ENCODE peak calls at places on chromosomes 5 and 9, in five cellular contexts. S is GM23338, Q is psoas muscle, W is MM.1S, F is spleen. J is an unnamed sample. For H3K4me1, the result is how much of the 10 kb centered on the place peaks cover.

GRCh38 chr5:119356384-119357188 is 767 bp downstream of the TNFAIP8 start:
- DNase-seq in F (no peak), Q (no peak), W (no peak), S (no peak), J (no peak)

GRCh38 chr9:99351647-99352046 is 129.6 kb downstream of the SEC61B start:
- DNase-seq in S (peak), Q (no peak), F (no peak), W (no peak), J (no peak)

GRCh38 chr9:133782157-133783130 is 44.3 kb upstream of the SARDH start:
- DNase-seq in Q (peak), F (peak), S (peak), W (peak), J (peak)

GRCh38 chr9:36207016-36207415 is 16.3 kb downstream of the CLTA start:
- DNase-seq in W (no peak), F (no peak), Q (no peak), S (no peak), J (no peak)

GRCh38 chr9:30925635-30926034 is 1458.8 kb upstream of the ACO1 start:
- DNase-seq in S (no peak), F (no peak), W (peak), Q (no peak), J (no peak)

GRCh38 chr5:93789173-93790070 is 48.0 kb upstream of the POU5F2 start:
- DNase-seq in S (no peak), Q (no peak), F (no peak), W (no peak), J (no peak)

GRCh38 chr9:128091144-128091543 is 23.1 kb downstream of the SLC25A25 start:
- DNase-seq in S (peak), Q (peak), W (no peak), F (peak), J (peak)

GRCh38 chr5:138969323-138970013 is 94.3 kb upstream of the LRRTM2 start:
- DNase-seq in W (no peak), S (no peak), Q (no peak), F (peak), J (no peak)

GRCh38 chr5:143390941-143391340 is 12.5 kb downstream of the NR3C1 start:
- DNase-seq in Q (no peak), S (no peak), W (no peak), F (no peak), J (no peak)

GRCh38 chr5:135126688-135127603 is 92.9 kb upstream of the PITX1 start:
- DNase-seq in S (no peak), F (peak), Q (no peak), W (no peak), J (no peak)

GRCh38 chr5:60891667-60892066 is 47.6 kb upstream of the ELOVL7 start:
- DNase-seq in S (peak), W (no peak), Q (no peak), F (no peak), J (no peak)

GRCh38 chr5:175524211-175524610 is 45.9 kb downstream of the SFXN1 start:
- DNase-seq in F (no peak), S (no peak), W (no peak), Q (no peak), J (no peak)

GRCh38 chr9:2087500-2088313 is 72.6 kb downstream of the SMARCA2 start:
- DNase-seq in S (peak), W (peak), F (no peak), Q (no peak), J (no peak)

GRCh38 chr9:8287970-8288369 is 488.4 kb upstream of the DMAC1 start:
- DNase-seq in W (no peak), S (no peak), F (no peak), Q (no peak), J (no peak)

GRCh38 chr9:89314955-89315354 is 3.3 kb upstream of the SECISBP2 start:
- DNase-seq in Q (no peak), F (no peak), W (no peak), S (no peak), J (no peak)

GRCh38 chr9:89319015-89319905 is 960 bp downstream of the SECISBP2 start:
- DNase-seq in W (no peak), S (no peak), F (no peak), Q (no peak), J (no peak)

GRCh38 chr9:89315482-89315881 is 2.8 kb upstream of the SECISBP2 start:
- DNase-seq in F (no peak), W (no peak), Q (no peak), S (no peak), J (no peak)

GRCh38 chr9:89317282-89317681 is 1.0 kb upstream of the SECISBP2 start:
- DNase-seq in F (no peak), Q (no peak), W (no peak), S (peak), J (no peak)

GRCh38 chr9:89318123-89319014 is at the start of gene SECISBP2:
- DNase-seq in Q (peak), S (peak), F (peak), W (peak), J (peak)
- TF ChIP-seq CTCF in Q (peak), S (peak), F (peak), W (peak), J (peak)

GRCh38 chr9:93228453-93228852 is 44.5 kb downstream of the WNK2 start:
- DNase-seq in W (no peak), S (no peak), F (no peak), Q (no peak), J (peak)

GRCh38 chr9:93226819-93227218 is 42.9 kb downstream of the WNK2 start:
- DNase-seq in Q (no peak), F (no peak), W (no peak), S (no peak), J (peak)

GRCh38 chr9:93229636-93230035 is 45.7 kb downstream of the WNK2 start:
- DNase-seq in S (no peak), Q (no peak), W (no peak), F (no peak), J (peak)

GRCh38 chr9:93225892-93226291 is 42.0 kb downstream of the WNK2 start:
- DNase-seq in F (no peak), W (no peak), Q (no peak), S (no peak), J (no peak)

DNA sequence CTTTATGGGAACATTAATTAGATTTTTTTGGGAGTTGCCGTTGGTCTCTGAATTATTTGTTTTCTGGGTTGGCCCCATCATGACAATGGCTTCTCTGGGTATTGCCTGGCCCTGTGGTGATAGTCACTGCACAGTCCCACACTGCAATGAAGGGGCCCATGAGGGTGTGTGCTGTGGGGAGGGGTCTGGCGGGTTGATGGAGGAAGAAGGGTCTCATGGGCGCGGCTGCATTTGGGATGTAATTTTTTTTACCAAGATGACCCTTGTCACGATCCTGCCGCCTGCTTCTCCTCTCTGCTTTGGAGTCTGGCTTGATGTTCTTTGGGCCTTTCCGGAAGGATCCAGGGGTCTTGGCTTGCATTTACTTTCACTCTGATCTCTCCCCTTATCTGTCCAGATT is 44.1 kb downstream of the WNK2 start:
- DNase-seq in S (no peak), W (no peak), Q (no peak), F (no peak), J (no peak)
- H3K4me1 ChIP-seq in S (under half), W (under half), Q (under half), F (under half), J (under half)

GRCh38 chr5:177004961-177005360 is 1.6 kb downstream of the UIMC1 start:
- DNase-seq in F (no peak), W (no peak), Q (no peak), S (no peak), J (no peak)
- H3K4me3 ChIP-seq in F (peak), W (peak), Q (peak), S (peak), J (peak)

GRCh38 chr5:179344301-179345178 is 721 bp downstream of the ADAMTS2 start:
- DNase-seq in Q (peak), W (no peak), F (peak), S (peak), J (no peak)
- TF ChIP-seq CTCF in Q (no peak), W (no peak), F (peak), S (no peak), J (no peak)

GRCh38 chr5:122864400-122864799 is 19.0 kb downstream of the SNX24 start:
- DNase-seq in S (no peak), W (no peak), Q (no peak), F (no peak), J (no peak)
- H3K4me1 ChIP-seq in S (under half), W (under half), Q (under half), F (under half), J (under half)

DNA sequence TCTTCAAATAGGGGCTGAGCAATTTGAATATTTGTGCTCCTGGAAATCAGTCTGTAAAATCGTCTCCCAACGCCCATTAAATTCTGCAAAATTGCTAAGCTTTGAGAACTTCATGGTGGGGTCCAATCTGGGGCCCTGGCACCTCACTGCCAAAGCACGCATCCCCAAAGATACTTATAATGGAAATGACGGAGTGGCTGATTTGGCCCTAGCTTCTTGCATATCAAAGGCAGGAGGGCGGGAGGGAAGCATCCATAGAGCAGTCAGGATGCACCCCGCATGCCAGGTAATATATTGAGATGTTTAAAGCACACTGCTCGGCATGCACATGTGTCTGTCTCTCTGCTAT is 422.3 kb downstream of the EBF1 start:
- DNase-seq in W (no peak), F (no peak), S (no peak), Q (no peak), J (no peak)
- H3K4me3 ChIP-seq in W (no peak), F (no peak), S (no peak), Q (no peak), J (no peak)

DNA sequence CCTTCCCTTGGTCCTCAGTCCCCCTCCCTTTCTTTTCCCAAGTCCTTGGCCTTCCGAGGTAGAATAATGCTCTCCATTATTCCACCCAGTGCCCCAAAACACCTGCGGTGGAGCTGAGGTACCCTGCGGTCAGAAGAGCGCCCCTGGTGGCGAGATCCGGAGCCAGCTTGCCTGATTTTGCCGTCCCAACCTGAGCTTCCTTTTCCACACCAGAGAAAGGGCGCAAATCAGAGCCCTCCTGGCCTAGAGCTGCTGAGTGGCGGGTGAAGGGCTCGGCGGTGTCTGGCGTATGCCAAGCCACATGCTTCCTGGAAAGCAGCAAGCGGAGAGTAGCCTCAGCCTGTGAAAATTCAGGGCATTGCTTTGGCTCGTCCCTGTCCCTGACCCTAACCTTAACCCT is 21.1 kb upstream of the CARTPT start:
- DNase-seq in Q (no peak), W (no peak), F (no peak), S (peak), J (peak)
- TF ChIP-seq CTCF in Q (peak), W (no peak), F (no peak), S (peak), J (peak)

DNA sequence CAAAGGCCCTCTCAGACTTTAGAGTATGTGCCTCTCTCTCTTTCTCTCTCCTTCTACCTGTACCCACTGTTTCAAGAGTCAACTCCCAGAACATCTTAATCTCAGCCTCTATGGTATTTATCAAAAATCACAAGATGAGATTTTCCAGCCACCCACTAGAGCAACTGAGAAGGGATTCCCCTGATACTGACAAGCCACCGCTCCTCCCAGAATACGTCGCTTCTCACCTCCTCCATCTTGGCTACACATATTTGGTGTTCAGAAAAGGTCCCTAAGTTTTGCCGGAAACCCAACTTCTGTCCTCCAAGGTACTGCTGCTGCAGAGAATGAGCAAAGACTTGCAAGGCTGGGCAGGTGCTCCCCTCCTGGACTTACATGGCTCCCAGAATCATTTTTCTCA is 6.1 kb downstream of the GARIN3 start:
- DNase-seq in W (no peak), F (no peak), Q (no peak), S (no peak), J (no peak)
- H3K4me1 ChIP-seq in W (under half), F (under half), Q (under half), S (under half), J (under half)

DNA sequence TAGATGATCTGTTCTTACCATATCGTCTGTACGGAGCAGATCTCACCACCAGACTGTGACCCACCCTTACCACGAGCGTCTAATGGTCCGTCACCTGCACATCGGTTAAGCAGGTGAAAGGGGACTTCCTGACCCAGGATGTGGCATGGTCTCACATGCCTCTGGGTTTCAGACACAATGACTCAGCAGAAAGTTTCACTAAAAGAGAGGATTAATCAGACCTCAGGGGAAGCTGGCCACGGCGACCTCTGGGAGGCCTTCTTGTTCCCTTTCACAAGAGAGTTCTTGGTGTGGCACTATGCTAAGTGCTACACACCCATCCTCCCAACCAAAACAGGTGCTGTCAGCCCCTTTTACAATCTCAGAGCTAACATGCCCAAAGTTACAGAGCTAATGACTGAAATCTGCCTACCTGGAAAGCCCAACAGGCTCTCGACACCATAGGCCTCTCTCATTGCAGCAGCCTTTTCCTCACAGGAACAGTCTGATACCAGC is 41.6 kb downstream of the ADAMTS12 start:
- DNase-seq in S (peak), F (no peak), Q (no peak), W (peak), J (no peak)
- H3K4me3 ChIP-seq in S (no peak), F (no peak), Q (no peak), W (no peak), J (no peak)

DNA sequence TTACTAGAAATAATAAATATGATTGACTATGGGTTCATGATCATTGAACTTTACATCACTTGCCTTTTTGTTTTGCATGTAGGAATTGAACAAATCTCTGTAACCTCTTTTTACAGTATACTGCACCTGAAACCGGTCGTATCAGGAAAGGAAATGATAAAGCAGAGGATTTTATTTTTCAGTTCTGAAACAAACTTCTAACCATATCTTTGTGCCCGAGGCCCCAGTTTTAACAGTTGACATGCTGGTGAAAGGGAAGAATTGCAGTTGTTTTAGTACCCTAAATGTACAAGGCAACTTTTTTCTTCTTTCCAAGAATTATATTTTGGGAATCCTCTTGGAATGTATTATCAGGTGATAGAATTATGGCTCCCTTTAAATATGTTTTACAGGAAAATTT is 27.8 kb downstream of the TMEM38B start:
- DNase-seq in S (peak), W (peak), Q (no peak), F (no peak), J (no peak)
- TF ChIP-seq CTCF in S (no peak), W (peak), Q (no peak), F (no peak), J (no peak)